ENCODE peak calls at places on chromosome 3, in eight cellular contexts. One of them, this sample, is unnamed.

GRCh38 chr3:171407746-171408145 is 52.5 kb downstream of the TNIK start:
- DNase-seq in neural crest cell: no peak
- DNase-seq in GM12865: no peak
- DNase-seq in stimulated activated CD8-positive, alpha-beta memory T cell treated with anti-CD3 and anti-CD28 coated beads, Interleukin-15, amount 100 ng/mL, for 1 hour: no peak
- DNase-seq in activated effector memory CD4-positive, alpha-beta T cell treated with Interleukin-2 at 50 U/mL for 16 hours: no peak
- DNase-seq in stimulated activated CD4-positive, alpha-beta T cell treated with anti-CD3 and anti-CD28 coated beads, Interleukin-4, amount 100 ng/mL, for 1 hour: no peak
- DNase-seq in Calu3: no peak
- DNase-seq in DMS153: no peak
- DNase-seq in this sample: no peak

GRCh38 chr3:78689378-78689777 is 1078.4 kb downstream of the ROBO1 start:
- DNase-seq in neural crest cell: no peak
- DNase-seq in GM12865: no peak
- DNase-seq in stimulated activated CD8-positive, alpha-beta memory T cell treated with anti-CD3 and anti-CD28 coated beads, Interleukin-15, amount 100 ng/mL, for 1 hour: no peak
- DNase-seq in activated effector memory CD4-positive, alpha-beta T cell treated with Interleukin-2 at 50 U/mL for 16 hours: no peak
- DNase-seq in stimulated activated CD4-positive, alpha-beta T cell treated with anti-CD3 and anti-CD28 coated beads, Interleukin-4, amount 100 ng/mL, for 1 hour: no peak
- DNase-seq in Calu3: no peak
- DNase-seq in DMS153: peak; percentile 75
- DNase-seq in this sample: no peak

GRCh38 chr3:151955356-151955755 is 81.9 kb downstream of the SUCNR1 start:
- DNase-seq in neural crest cell: no peak
- DNase-seq in GM12865: no peak
- DNase-seq in stimulated activated CD8-positive, alpha-beta memory T cell treated with anti-CD3 and anti-CD28 coated beads, Interleukin-15, amount 100 ng/mL, for 1 hour: no peak
- DNase-seq in activated effector memory CD4-positive, alpha-beta T cell treated with Interleukin-2 at 50 U/mL for 16 hours: no peak
- DNase-seq in stimulated activated CD4-positive, alpha-beta T cell treated with anti-CD3 and anti-CD28 coated beads, Interleukin-4, amount 100 ng/mL, for 1 hour: no peak
- DNase-seq in Calu3: no peak
- DNase-seq in DMS153: no peak
- DNase-seq in this sample: no peak

GRCh38 chr3:20056727-20057611 is 16.7 kb downstream of the KAT2B start:
- DNase-seq in neural crest cell: no peak
- DNase-seq in GM12865: peak; percentile 65
- DNase-seq in stimulated activated CD8-positive, alpha-beta memory T cell treated with anti-CD3 and anti-CD28 coated beads, Interleukin-15, amount 100 ng/mL, for 1 hour: no peak
- DNase-seq in activated effector memory CD4-positive, alpha-beta T cell treated with Interleukin-2 at 50 U/mL for 16 hours: no peak
- DNase-seq in stimulated activated CD4-positive, alpha-beta T cell treated with anti-CD3 and anti-CD28 coated beads, Interleukin-4, amount 100 ng/mL, for 1 hour: no peak
- DNase-seq in Calu3: no peak
- DNase-seq in DMS153: no peak
- DNase-seq in this sample: no peak

GRCh38 chr3:127458698-127459097 is 131.8 kb downstream of the TPRA1 start:
- DNase-seq in neural crest cell: peak; percentile 92
- DNase-seq in GM12865: no peak
- DNase-seq in stimulated activated CD8-positive, alpha-beta memory T cell treated with anti-CD3 and anti-CD28 coated beads, Interleukin-15, amount 100 ng/mL, for 1 hour: peak; percentile 8
- DNase-seq in activated effector memory CD4-positive, alpha-beta T cell treated with Interleukin-2 at 50 U/mL for 16 hours: no peak
- DNase-seq in stimulated activated CD4-positive, alpha-beta T cell treated with anti-CD3 and anti-CD28 coated beads, Interleukin-4, amount 100 ng/mL, for 1 hour: peak; percentile 23
- DNase-seq in Calu3: peak; percentile 32
- DNase-seq in DMS153: no peak
- DNase-seq in this sample: no peak

GRCh38 chr3:3086239-3086638 is 23.9 kb downstream of the IL5RA start:
- DNase-seq in neural crest cell: no peak
- DNase-seq in GM12865: no peak
- DNase-seq in stimulated activated CD8-positive, alpha-beta memory T cell treated with anti-CD3 and anti-CD28 coated beads, Interleukin-15, amount 100 ng/mL, for 1 hour: no peak
- DNase-seq in activated effector memory CD4-positive, alpha-beta T cell treated with Interleukin-2 at 50 U/mL for 16 hours: no peak
- DNase-seq in stimulated activated CD4-positive, alpha-beta T cell treated with anti-CD3 and anti-CD28 coated beads, Interleukin-4, amount 100 ng/mL, for 1 hour: no peak
- DNase-seq in Calu3: no peak
- DNase-seq in DMS153: no peak
- DNase-seq in this sample: no peak

GRCh38 chr3:197327701-197328100 is 29.3 kb upstream of the DLG1 start:
- DNase-seq in neural crest cell: no peak
- DNase-seq in GM12865: peak; percentile 32
- DNase-seq in stimulated activated CD8-positive, alpha-beta memory T cell treated with anti-CD3 and anti-CD28 coated beads, Interleukin-15, amount 100 ng/mL, for 1 hour: no peak
- DNase-seq in activated effector memory CD4-positive, alpha-beta T cell treated with Interleukin-2 at 50 U/mL for 16 hours: no peak
- DNase-seq in stimulated activated CD4-positive, alpha-beta T cell treated with anti-CD3 and anti-CD28 coated beads, Interleukin-4, amount 100 ng/mL, for 1 hour: no peak
- DNase-seq in Calu3: no peak
- DNase-seq in DMS153: no peak
- DNase-seq in this sample: no peak

GRCh38 chr3:49466047-49466446 is 4.0 kb upstream of the DAG1 start:
- DNase-seq in neural crest cell: no peak
- DNase-seq in GM12865: no peak
- DNase-seq in stimulated activated CD8-positive, alpha-beta memory T cell treated with anti-CD3 and anti-CD28 coated beads, Interleukin-15, amount 100 ng/mL, for 1 hour: no peak
- DNase-seq in activated effector memory CD4-positive, alpha-beta T cell treated with Interleukin-2 at 50 U/mL for 16 hours: no peak
- DNase-seq in stimulated activated CD4-positive, alpha-beta T cell treated with anti-CD3 and anti-CD28 coated beads, Interleukin-4, amount 100 ng/mL, for 1 hour: no peak
- DNase-seq in Calu3: no peak
- DNase-seq in DMS153: no peak
- DNase-seq in this sample: no peak

GRCh38 chr3:44729384-44729910 is at the start of gene ZNF501:
- DNase-seq in neural crest cell: peak; percentile 37
- DNase-seq in GM12865: peak; percentile 91
- DNase-seq in stimulated activated CD8-positive, alpha-beta memory T cell treated with anti-CD3 and anti-CD28 coated beads, Interleukin-15, amount 100 ng/mL, for 1 hour: peak; percentile 70
- DNase-seq in activated effector memory CD4-positive, alpha-beta T cell treated with Interleukin-2 at 50 U/mL for 16 hours: peak; percentile 76
- DNase-seq in stimulated activated CD4-positive, alpha-beta T cell treated with anti-CD3 and anti-CD28 coated beads, Interleukin-4, amount 100 ng/mL, for 1 hour: peak; percentile 89
- DNase-seq in Calu3: peak; percentile 63
- DNase-seq in DMS153: peak; percentile 81
- DNase-seq in this sample: peak; percentile 91

GRCh38 chr3:185473290-185473815 is 25.5 kb downstream of the TMEM41A start:
- DNase-seq in neural crest cell: no peak
- DNase-seq in GM12865: no peak
- DNase-seq in stimulated activated CD8-positive, alpha-beta memory T cell treated with anti-CD3 and anti-CD28 coated beads, Interleukin-15, amount 100 ng/mL, for 1 hour: no peak
- DNase-seq in activated effector memory CD4-positive, alpha-beta T cell treated with Interleukin-2 at 50 U/mL for 16 hours: no peak
- DNase-seq in stimulated activated CD4-positive, alpha-beta T cell treated with anti-CD3 and anti-CD28 coated beads, Interleukin-4, amount 100 ng/mL, for 1 hour: no peak
- DNase-seq in Calu3: no peak
- DNase-seq in DMS153: no peak
- DNase-seq in this sample: no peak

GRCh38 chr3:171327441-171328174 is 132.6 kb downstream of the TNIK start:
- DNase-seq in neural crest cell: no peak
- DNase-seq in GM12865: no peak
- DNase-seq in stimulated activated CD8-positive, alpha-beta memory T cell treated with anti-CD3 and anti-CD28 coated beads, Interleukin-15, amount 100 ng/mL, for 1 hour: no peak
- DNase-seq in activated effector memory CD4-positive, alpha-beta T cell treated with Interleukin-2 at 50 U/mL for 16 hours: no peak
- DNase-seq in stimulated activated CD4-positive, alpha-beta T cell treated with anti-CD3 and anti-CD28 coated beads, Interleukin-4, amount 100 ng/mL, for 1 hour: no peak
- DNase-seq in Calu3: no peak
- DNase-seq in DMS153: no peak
- DNase-seq in this sample: no peak

GRCh38 chr3:59517448-59517847 is 467.6 kb upstream of the CFAP20DC start:
- DNase-seq in neural crest cell: no peak
- DNase-seq in GM12865: no peak
- DNase-seq in stimulated activated CD8-positive, alpha-beta memory T cell treated with anti-CD3 and anti-CD28 coated beads, Interleukin-15, amount 100 ng/mL, for 1 hour: no peak
- DNase-seq in activated effector memory CD4-positive, alpha-beta T cell treated with Interleukin-2 at 50 U/mL for 16 hours: no peak
- DNase-seq in stimulated activated CD4-positive, alpha-beta T cell treated with anti-CD3 and anti-CD28 coated beads, Interleukin-4, amount 100 ng/mL, for 1 hour: no peak
- DNase-seq in Calu3: no peak
- DNase-seq in DMS153: peak; percentile 10
- DNase-seq in this sample: no peak

GRCh38 chr3:144942093-144942492 is 970.5 kb downstream of the DIPK2A start:
- DNase-seq in neural crest cell: no peak
- DNase-seq in GM12865: peak; percentile 3
- DNase-seq in stimulated activated CD8-positive, alpha-beta memory T cell treated with anti-CD3 and anti-CD28 coated beads, Interleukin-15, amount 100 ng/mL, for 1 hour: no peak
- DNase-seq in activated effector memory CD4-positive, alpha-beta T cell treated with Interleukin-2 at 50 U/mL for 16 hours: no peak
- DNase-seq in stimulated activated CD4-positive, alpha-beta T cell treated with anti-CD3 and anti-CD28 coated beads, Interleukin-4, amount 100 ng/mL, for 1 hour: no peak
- DNase-seq in Calu3: no peak
- DNase-seq in DMS153: no peak
- DNase-seq in this sample: no peak

GRCh38 chr3:141413387-141414140 is 45.3 kb downstream of the ZBTB38 start:
- DNase-seq in neural crest cell: no peak
- DNase-seq in GM12865: no peak
- DNase-seq in stimulated activated CD8-positive, alpha-beta memory T cell treated with anti-CD3 and anti-CD28 coated beads, Interleukin-15, amount 100 ng/mL, for 1 hour: no peak
- DNase-seq in activated effector memory CD4-positive, alpha-beta T cell treated with Interleukin-2 at 50 U/mL for 16 hours: no peak
- DNase-seq in stimulated activated CD4-positive, alpha-beta T cell treated with anti-CD3 and anti-CD28 coated beads, Interleukin-4, amount 100 ng/mL, for 1 hour: no peak
- DNase-seq in Calu3: no peak
- DNase-seq in DMS153: no peak
- DNase-seq in this sample: no peak